ENCODE peak calls at places on chromosomes 13 and 19, in four cellular contexts. H is cardiac muscle cell, G is epithelial cell of esophagus, Q is IMR-90. Y is an unnamed sample.

GRCh38 chr13:50589139-50589538 is 254.4 kb downstream of the DLEU7 start:
- DNase-seq in H (no peak), G (peak; percentile 82), Q (peak; percentile 91), Y (peak; percentile 76)

GRCh38 chr13:112068531-112069062 is 1.6 kb downstream of the SOX1 start:
- DNase-seq in H (no peak), G (no peak), Q (no peak), Y (no peak)

GRCh38 chr19:4707956-4708650 is 15.5 kb downstream of the DPP9 start:
- DNase-seq in H (no peak), G (no peak), Q (peak; percentile 53), Y (peak; percentile 16)

GRCh38 chr13:99614465-99614885 is 113.2 kb downstream of the TM9SF2 start:
- DNase-seq in H (no peak), G (peak; percentile 91), Q (no peak), Y (peak; percentile 85)

GRCh38 chr13:98858206-98858605 is 105.7 kb upstream of the SLC15A1 start:
- DNase-seq in H (no peak), G (no peak), Q (no peak), Y (no peak)

GRCh38 chr19:49973987-49974386 is 13.0 kb upstream of the SIGLEC11 start:
- DNase-seq in H (no peak), G (no peak), Q (no peak), Y (no peak)

GRCh38 chr13:95710313-95710712 is 33.4 kb downstream of the DNAJC3 start:
- DNase-seq in H (no peak), G (peak; percentile 72), Q (peak; percentile 84), Y (peak; percentile 82)

GRCh38 chr19:5038631-5039271 is 69.8 kb downstream of the KDM4B start:
- DNase-seq in H (no peak), G (peak; percentile 41), Q (peak; percentile 24), Y (no peak)

GRCh38 chr19:11196406-11197287 is 698 bp downstream of the KANK2 start:
- DNase-seq in H (peak; percentile 53), G (peak; percentile 16), Q (peak; percentile 28), Y (no peak)

GRCh38 chr19:21463449-21464105 is 41.8 kb upstream of the ZNF429 start:
- DNase-seq in H (peak; percentile 92), G (no peak), Q (no peak), Y (no peak)

GRCh38 chr13:59364508-59365187 is 799.1 kb downstream of the DIAPH3 start:
- DNase-seq in H (no peak), G (no peak), Q (no peak), Y (no peak)

GRCh38 chr19:41299755-41300089 is 10.2 kb upstream of the CCDC97 start:
- DNase-seq in H (peak; percentile 90), G (peak; percentile 14), Q (peak; percentile 92), Y (peak; percentile 14)

GRCh38 chr19:36051236-36051635 is 2.8 kb downstream of the THAP8 start:
- DNase-seq in H (peak; percentile 50), G (peak; percentile 43), Q (no peak), Y (peak; percentile 35)

GRCh38 chr13:102873653-102874052 is 27.8 kb downstream of the ERCC5 start:
- DNase-seq in H (no peak), G (peak; percentile 76), Q (no peak), Y (peak; percentile 38)

GRCh38 chr19:36915992-36916830 is at the start of the genes ZNF568 and ZNF829:
- DNase-seq in H (peak; percentile 93), G (peak; percentile 91), Q (peak; percentile 83), Y (peak; percentile 80)

GRCh38 chr13:32019612-32020233 is 11.9 kb upstream of the FRY start:
- DNase-seq in H (peak; percentile 74), G (peak; percentile 55), Q (peak; percentile 81), Y (peak; percentile 63)

GRCh38 chr19:36093146-36093662 is 17.7 kb upstream of the OVOL3 start:
- DNase-seq in H (no peak), G (no peak), Q (no peak), Y (no peak)

GRCh38 chr13:110509478-110509926 is 52.0 kb downstream of the RAB20 start:
- DNase-seq in H (peak; percentile 50), G (no peak), Q (peak; percentile 41), Y (no peak)

GRCh38 chr13:34863360-34864135 is 78.5 kb upstream of the NBEA start:
- DNase-seq in H (no peak), G (peak; percentile 95), Q (peak; percentile 75), Y (peak; percentile 86)

GRCh38 chr13:33855371-33855895 is 37.5 kb downstream of the RFC3 start:
- DNase-seq in H (no peak), G (no peak), Q (no peak), Y (no peak)

GRCh38 chr13:26923824-26924605 is 163.4 kb upstream of the GPR12 start:
- DNase-seq in H (peak; percentile 44), G (peak; percentile 4), Q (peak; percentile 34), Y (peak; percentile 13)

GRCh38 chr13:100657881-100658315 is 16.7 kb downstream of the TMTC4 start:
- DNase-seq in H (no peak), G (no peak), Q (no peak), Y (no peak)

GRCh38 chr19:46732966-46733692 is 12.7 kb upstream of the FKRP start:
- DNase-seq in H (no peak), G (peak; percentile 33), Q (peak; percentile 44), Y (no peak)

GRCh38 chr19:12669272-12670158 is 2.9 kb downstream of the WDR83 start:
- DNase-seq in H (peak; percentile 85), G (peak; percentile 84), Q (peak; percentile 85), Y (peak; percentile 83)

GRCh38 chr13:94267581-94267980 is 211.9 kb downstream of the DCT start:
- DNase-seq in H (peak; percentile 14), G (no peak), Q (no peak), Y (no peak)

GRCh38 chr19:51572908-51573307 is 1.8 kb downstream of the ZNF175 start:
- DNase-seq in H (no peak), G (peak; percentile 22), Q (peak; percentile 90), Y (no peak)

DNA sequence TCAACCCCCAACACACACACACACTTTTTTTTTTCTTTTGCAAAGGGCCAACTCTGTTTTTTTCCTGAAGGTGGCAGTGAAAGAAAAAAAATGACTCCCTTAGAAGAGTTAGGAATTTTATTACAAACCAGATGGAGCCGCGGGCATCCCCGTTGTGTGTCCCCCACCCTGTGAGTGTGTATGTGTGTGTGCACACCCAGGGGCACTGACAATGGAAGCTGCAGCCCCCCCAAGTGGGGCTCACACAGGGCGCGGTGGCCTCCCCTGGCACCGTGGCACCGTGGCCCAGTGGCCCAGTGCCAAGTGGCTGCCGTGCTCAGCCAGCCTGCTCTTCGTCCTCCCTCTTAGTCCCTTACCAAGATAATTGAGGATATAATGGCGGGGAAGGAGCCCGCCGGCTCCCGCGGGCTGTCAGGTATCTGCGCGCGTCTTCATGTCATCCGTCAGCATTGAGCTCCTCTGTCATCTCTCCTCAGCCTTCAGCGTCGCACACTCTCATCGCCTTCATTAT is 314.1 kb downstream of the ZNF536 start:
- DNase-seq in H (no peak), G (no peak), Q (no peak), Y (no peak)
- TF ChIP-seq CTCF in H (peak; percentile 22), G (no peak), Q (no peak), Y (no peak)

DNA sequence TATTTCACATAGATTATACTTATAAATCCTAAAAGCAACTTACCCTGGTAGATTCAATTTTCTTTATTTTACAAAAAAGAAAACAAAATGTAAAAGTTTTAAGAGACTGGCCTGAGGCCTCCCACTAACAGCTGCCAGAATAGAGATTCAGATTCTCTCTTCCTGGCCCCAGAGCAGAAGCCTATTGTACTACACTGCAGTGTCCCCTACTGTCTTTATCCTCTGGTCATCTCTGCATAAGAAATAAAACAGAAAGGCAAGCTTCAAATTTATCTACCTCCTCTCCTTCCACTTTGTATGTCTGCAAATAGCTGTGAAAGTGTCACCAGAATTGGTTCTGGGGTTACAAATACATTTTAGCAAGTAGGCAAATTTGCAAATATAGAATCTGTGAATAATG is 1004.1 kb upstream of the PCDH9 start:
- DNase-seq in H (peak; percentile 5), G (peak; percentile 47), Q (no peak), Y (peak; percentile 28)
- TF ChIP-seq CTCF in H (no peak), G (peak; percentile 54), Q (no peak), Y (peak; percentile 19)

GRCh38 chr19:959935-960502 is 24.1 kb upstream of the WDR18 start:
- DNase-seq in H (peak; percentile 39), G (no peak), Q (no peak), Y (no peak)
- TF ChIP-seq CTCF in H (no peak), G (no peak), Q (no peak), Y (no peak)

GRCh38 chr13:75432045-75432444 is 49.9 kb downstream of the TBC1D4 start:
- DNase-seq in H (no peak), G (no peak), Q (peak; percentile 18), Y (no peak)
- TF ChIP-seq CTCF in H (no peak), G (no peak), Q (no peak), Y (no peak)

GRCh38 chr19:28669804-28670203 is 543.1 kb downstream of the UQCRFS1 start:
- DNase-seq in H (no peak), G (no peak), Q (no peak), Y (no peak)

GRCh38 chr19:28665748-28666147 is 547.2 kb downstream of the UQCRFS1 start:
- DNase-seq in H (no peak), G (no peak), Q (no peak), Y (no peak)

GRCh38 chr19:28667348-28667977 is 545.5 kb downstream of the UQCRFS1 start:
- DNase-seq in H (no peak), G (no peak), Q (no peak), Y (no peak)

GRCh38 chr19:28670894-28671293 is 542.1 kb downstream of the UQCRFS1 start:
- DNase-seq in H (no peak), G (no peak), Q (no peak), Y (no peak)
- TF ChIP-seq CTCF in H (no peak), G (no peak), Q (no peak), Y (no peak)

GRCh38 chr13:73835138-73835721 is 299.0 kb downstream of the KLF12 start:
- DNase-seq in H (peak; percentile 63), G (peak; percentile 55), Q (peak; percentile 56), Y (peak; percentile 61)
- TF ChIP-seq CTCF in H (peak; percentile 55), G (peak; percentile 49), Q (peak; percentile 63), Y (peak; percentile 58)

GRCh38 chr13:74204606-74205312 is 70.6 kb upstream of the KLF12 start:
- DNase-seq in H (no peak), G (no peak), Q (peak; percentile 40), Y (no peak)
- TF ChIP-seq CTCF in H (no peak), G (no peak), Q (no peak), Y (no peak)

DNA sequence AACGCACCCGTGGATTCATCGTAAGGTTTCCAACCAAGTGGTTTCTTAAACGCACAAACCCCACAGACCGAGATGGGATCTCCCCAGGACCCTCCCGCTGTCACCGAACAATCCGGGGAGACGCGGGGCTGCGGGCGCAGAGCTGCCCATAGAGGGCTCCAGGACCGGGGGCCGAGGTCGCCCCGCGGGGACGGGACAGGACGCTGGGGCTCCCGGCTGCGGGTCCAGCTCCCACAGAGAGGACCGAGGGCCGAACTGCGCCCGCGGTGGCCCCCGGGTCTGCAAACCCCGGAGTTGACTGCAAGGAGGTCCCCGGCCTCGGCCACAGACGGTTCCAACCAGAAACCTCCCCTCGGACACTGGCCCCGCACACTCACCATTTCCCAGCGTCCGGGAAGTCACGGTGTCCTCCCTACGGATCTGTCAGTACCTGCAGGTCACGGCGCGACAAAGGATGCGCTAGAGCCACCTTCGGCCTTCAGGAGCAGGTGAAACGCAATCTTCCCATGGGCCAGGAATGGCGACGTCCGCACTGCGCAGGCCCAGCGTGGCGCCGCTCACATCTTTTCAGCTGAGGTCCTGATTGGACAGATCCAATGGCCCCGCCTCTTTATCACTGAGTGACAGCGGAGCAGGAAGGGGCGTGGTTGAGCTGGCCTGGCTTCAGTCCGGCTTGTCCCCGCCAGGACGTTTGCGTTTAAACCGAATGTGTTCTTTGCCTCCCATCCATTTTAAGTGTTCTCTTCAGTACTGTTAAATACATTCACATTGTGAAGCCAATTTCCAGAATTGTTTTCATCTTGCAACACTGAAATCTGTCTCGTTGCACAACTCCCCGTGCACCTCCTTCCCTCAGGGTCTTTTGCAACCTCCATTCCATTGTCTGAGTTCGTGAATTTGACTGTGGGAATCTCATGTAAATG is at the start of gene ZNF14:
- DNase-seq in H (peak; percentile 97), G (peak; percentile 95), Q (peak; percentile 90), Y (peak; percentile 96)
- TF ChIP-seq CTCF in H (peak; percentile 33), G (peak; percentile 8), Q (peak; percentile 6), Y (no peak)

Y was measured in MCF 10A.